ENCODE peak calls at places on chromosomes 3 and 15, in four cellular contexts. E is cardiac muscle cell, R is IMR-90, K is psoas muscle. I is an unnamed sample.

GRCh38 chr3:90091557-90091956 is 984.1 kb downstream of the EPHA3 start:
- DNase-seq in E (peak; percentile 74), R (peak; percentile 34), K (no peak), I (no peak)

GRCh38 chr3:147318900-147319299 is 87.4 kb downstream of the ZIC4 start:
- DNase-seq in E (peak; percentile 38), R (no peak), K (no peak), I (no peak)

GRCh38 chr3:125160911-125161371 is 51.6 kb downstream of the SLC12A8 start:
- DNase-seq in E (no peak), R (peak; percentile 62), K (no peak), I (no peak)

GRCh38 chr3:24944803-24945202 is 450.2 kb upstream of the THRB start:
- DNase-seq in E (no peak), R (no peak), K (no peak), I (no peak)

GRCh38 chr3:184345678-184346144 is 8.3 kb downstream of the FAM131A start:
- DNase-seq in E (peak; percentile 71), R (peak; percentile 50), K (peak; percentile 91), I (peak; percentile 66)

GRCh38 chr15:39462691-39463090 is 118.2 kb upstream of the THBS1 start:
- DNase-seq in E (no peak), R (peak; percentile 79), K (no peak), I (no peak)

GRCh38 chr3:45964139-45964538 is 20.9 kb downstream of the CXCR6 start:
- DNase-seq in E (no peak), R (no peak), K (no peak), I (no peak)

GRCh38 chr3:76400141-76400540 is 614.8 kb upstream of the ZNF717 start:
- DNase-seq in E (no peak), R (peak; percentile 68), K (no peak), I (no peak)

GRCh38 chr3:51538459-51539290 is at the start of gene RAD54L2:
- DNase-seq in E (peak; percentile 92), R (peak; percentile 79), K (peak; percentile 90), I (peak; percentile 87)

GRCh38 chr3:84967767-84968581 is 9.2 kb downstream of the CADM2 start:
- DNase-seq in E (no peak), R (no peak), K (no peak), I (no peak)

GRCh38 chr3:170759511-170760173 is 110.4 kb downstream of the RPL22L1 start:
- DNase-seq in E (no peak), R (no peak), K (no peak), I (no peak)

GRCh38 chr15:33309602-33310276 is 1.0 kb upstream of the RYR3 start:
- DNase-seq in E (peak; percentile 63), R (no peak), K (no peak), I (no peak)

GRCh38 chr3:12484983-12485327 is 675 bp downstream of the TSEN2 start:
- DNase-seq in E (no peak), R (no peak), K (no peak), I (no peak)

GRCh38 chr3:56754753-56755365 is 46.9 kb downstream of the ARHGEF3 start:
- DNase-seq in E (no peak), R (no peak), K (no peak), I (no peak)

GRCh38 chr15:86988075-86988474 is 908.4 kb downstream of the AGBL1 start:
- DNase-seq in E (no peak), R (no peak), K (no peak), I (no peak)

GRCh38 chr15:59941612-59942011 is 62.5 kb upstream of the FOXB1 start:
- DNase-seq in E (no peak), R (no peak), K (no peak), I (no peak)

GRCh38 chr3:109114746-109115145 is 3.2 kb downstream of the MORC1 start:
- DNase-seq in E (no peak), R (no peak), K (no peak), I (no peak)

GRCh38 chr3:32758375-32758753 is 59.4 kb upstream of the TRIM71 start:
- DNase-seq in E (no peak), R (peak; percentile 84), K (no peak), I (no peak)

GRCh38 chr15:25177955-25178801 is 223.4 kb downstream of the SNRPN start:
- DNase-seq in E (no peak), R (no peak), K (peak; percentile 36), I (peak; percentile 22)

GRCh38 chr15:25180606-25181289 is 226.0 kb downstream of the SNRPN start:
- DNase-seq in E (no peak), R (no peak), K (no peak), I (peak; percentile 17)

GRCh38 chr15:25178835-25179672 is 224.3 kb downstream of the SNRPN start:
- DNase-seq in E (no peak), R (no peak), K (peak; percentile 39), I (peak; percentile 13)

GRCh38 chr15:25181290-25182097 is 226.7 kb downstream of the SNRPN start:
- DNase-seq in E (no peak), R (no peak), K (peak; percentile 26), I (peak; percentile 13)

DNA sequence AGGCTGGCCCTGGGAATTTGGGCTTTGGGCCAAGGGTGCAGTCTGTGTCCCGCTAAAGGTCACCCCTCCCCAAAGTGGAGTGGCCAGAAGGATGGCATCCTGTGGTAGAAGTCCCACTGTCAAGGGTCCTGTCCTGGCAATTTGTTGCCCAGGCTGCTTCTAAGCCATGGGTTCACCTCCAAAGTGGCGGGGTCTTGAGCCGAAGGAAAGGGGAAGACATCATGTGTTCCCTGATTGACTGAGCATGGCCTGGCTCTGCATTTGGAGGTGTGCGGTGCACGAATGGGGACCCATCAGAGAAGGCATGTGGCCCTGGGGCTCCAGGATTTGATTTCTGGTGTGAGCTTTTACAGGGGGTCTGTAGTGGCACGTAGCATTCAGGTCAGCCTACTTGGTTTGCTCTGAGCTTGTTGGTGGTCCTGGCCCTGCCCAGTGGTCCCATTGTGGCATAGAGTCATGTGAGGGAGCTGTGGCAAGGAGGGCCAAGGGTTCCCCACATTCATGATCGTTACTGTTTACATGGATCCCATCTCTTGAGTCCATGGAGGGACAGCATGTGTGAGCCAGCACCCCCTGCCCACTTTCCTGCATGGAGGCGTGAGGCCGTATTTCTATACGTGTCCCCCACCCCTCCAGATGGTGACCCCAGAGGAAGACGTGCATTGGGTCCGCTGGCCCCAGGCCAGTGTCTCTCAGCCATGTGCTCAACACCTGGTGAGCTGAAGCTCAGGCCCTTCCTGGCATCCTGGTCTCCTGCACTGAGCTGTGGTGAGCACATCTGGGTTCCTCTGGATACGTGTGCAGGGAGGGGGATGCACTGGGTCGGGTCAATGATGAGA is 225.1 kb downstream of the SNRPN start:
- DNase-seq in E (no peak), R (no peak), K (peak; percentile 8), I (peak; percentile 20)
- H3K9me3 ChIP-seq in E (no peaks in the 10 kb centered on the region), R (peaks cover 83% of the 10 kb centered on the region), K (peaks cover 2% of the 10 kb centered on the region), I (peaks cover 94% of the 10 kb centered on the region)

GRCh38 chr3:36677331-36678007 is 86.9 kb downstream of the DCLK3 start:
- DNase-seq in E (no peak), R (peak; percentile 90), K (no peak), I (no peak)
- H3K9me3 ChIP-seq in E (no peaks in the 10 kb centered on the region), R (no peaks in the 10 kb centered on the region), K (no peaks in the 10 kb centered on the region), I (no peaks in the 10 kb centered on the region)

GRCh38 chr3:13713396-13713795 is 164.5 kb downstream of the FBLN2 start:
- DNase-seq in E (no peak), R (no peak), K (no peak), I (peak; percentile 16)
- H3K9me3 ChIP-seq in E (no peaks in the 10 kb centered on the region), R (peaks cover 13% of the 10 kb centered on the region), K (no peaks in the 10 kb centered on the region), I (peaks cover 28% of the 10 kb centered on the region)

GRCh38 chr15:35852818-35853624 is 307.1 kb upstream of the DPH6 start:
- DNase-seq in E (no peak), R (no peak), K (no peak), I (no peak)
- H3K9me3 ChIP-seq in E (no peaks in the 10 kb centered on the region), R (no peaks in the 10 kb centered on the region), K (no peaks in the 10 kb centered on the region), I (no peaks in the 10 kb centered on the region)

GRCh38 chr3:197154-197855 is 742 bp downstream of the CHL1 start:
- DNase-seq in E (peak; percentile 30), R (no peak), K (peak; percentile 55), I (no peak)

GRCh38 chr3:196322-197153 is at the start of gene CHL1:
- DNase-seq in E (peak; percentile 46), R (no peak), K (peak; percentile 51), I (no peak)

GRCh38 chr3:199815-200214 is 3.3 kb downstream of the CHL1 start:
- DNase-seq in E (no peak), R (no peak), K (no peak), I (no peak)

GRCh38 chr3:195662-196061 is 901 bp upstream of the CHL1 start:
- DNase-seq in E (no peak), R (no peak), K (no peak), I (no peak)

DNA sequence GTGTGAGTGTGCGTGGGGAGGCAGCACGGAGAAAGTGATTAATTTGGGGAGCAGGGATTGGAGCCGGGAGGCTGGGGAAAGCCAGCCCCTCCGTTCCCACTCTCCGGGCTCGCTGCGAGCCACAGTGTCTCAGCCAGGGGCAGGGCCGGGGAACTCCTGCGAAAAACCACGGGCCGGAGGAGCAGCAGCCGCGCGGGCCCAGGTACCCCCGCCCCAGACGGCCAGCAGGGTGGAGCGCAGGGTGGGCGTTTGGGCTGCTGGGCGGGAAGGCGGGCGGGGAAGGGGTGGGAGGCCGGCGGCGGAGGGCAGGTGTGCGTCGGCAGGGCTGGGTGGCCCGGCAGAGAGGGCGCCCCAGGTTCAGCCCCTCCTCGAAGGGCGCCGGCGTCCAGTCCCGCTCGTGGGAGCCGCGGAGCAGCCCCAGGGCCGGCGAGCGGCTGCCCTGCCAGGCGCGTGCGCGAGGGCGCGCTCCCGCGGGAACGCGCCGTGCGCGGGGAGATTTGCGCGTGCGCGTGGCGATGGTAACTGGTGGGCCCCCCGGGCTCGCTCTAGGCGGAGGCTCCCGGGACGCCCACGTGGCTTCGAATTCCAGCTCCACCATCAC is 1.4 kb downstream of the CHL1 start:
- DNase-seq in E (peak; percentile 12), R (no peak), K (no peak), I (no peak)
- H3K9me3 ChIP-seq in E (no peaks in the 10 kb centered on the region), R (no peaks in the 10 kb centered on the region), K (no peaks in the 10 kb centered on the region), I (no peaks in the 10 kb centered on the region)

DNA sequence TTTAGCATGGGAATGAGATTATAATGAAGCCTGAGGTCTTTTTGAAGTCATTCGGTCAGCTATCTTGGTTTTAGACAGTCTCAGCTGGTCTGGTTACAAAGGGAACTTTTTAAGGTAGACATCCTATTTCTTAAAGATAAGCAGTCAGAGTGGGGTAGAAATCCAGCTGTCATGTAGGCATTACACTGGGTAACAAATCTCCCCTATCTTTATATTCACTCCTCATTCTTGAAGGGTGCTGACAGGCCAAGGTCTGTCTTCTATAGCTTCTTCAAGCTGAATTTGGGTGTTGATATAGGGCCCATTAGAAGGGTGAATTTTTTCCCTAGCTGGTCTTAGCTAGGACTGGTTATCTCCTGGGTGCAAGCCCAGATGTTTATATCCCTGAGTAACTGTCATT is 21.2 kb upstream of the NDN start:
- DNase-seq in E (no peak), R (no peak), K (no peak), I (no peak)
- H3K9me3 ChIP-seq in E (no peaks in the 10 kb centered on the region), R (peaks cover 3% of the 10 kb centered on the region), K (no peaks in the 10 kb centered on the region), I (no peaks in the 10 kb centered on the region)

GRCh38 chr3:64520334-64520733 is 167.5 kb downstream of the ADAMTS9 start:
- DNase-seq in E (no peak), R (no peak), K (no peak), I (no peak)

GRCh38 chr3:64518950-64519349 is 168.8 kb downstream of the ADAMTS9 start:
- DNase-seq in E (no peak), R (peak; percentile 41), K (no peak), I (no peak)

GRCh38 chr3:64518496-64518895 is 169.3 kb downstream of the ADAMTS9 start:
- DNase-seq in E (no peak), R (no peak), K (no peak), I (no peak)

GRCh38 chr3:64509216-64509615 is 178.6 kb downstream of the ADAMTS9 start:
- DNase-seq in E (no peak), R (peak; percentile 48), K (no peak), I (no peak)

GRCh38 chr3:64514889-64515288 is 172.9 kb downstream of the ADAMTS9 start:
- DNase-seq in E (no peak), R (no peak), K (no peak), I (no peak)
- H3K9me3 ChIP-seq in E (no peaks in the 10 kb centered on the region), R (no peaks in the 10 kb centered on the region), K (no peaks in the 10 kb centered on the region), I (no peaks in the 10 kb centered on the region)

GRCh38 chr3:16476636-16477035 is 36.9 kb downstream of the RFTN1 start:
- DNase-seq in E (no peak), R (peak; percentile 99), K (no peak), I (no peak)
- H3K9me3 ChIP-seq in E (no peaks in the 10 kb centered on the region), R (no peaks in the 10 kb centered on the region), K (no peaks in the 10 kb centered on the region), I (no peaks in the 10 kb centered on the region)